ENCODE peak calls at places on chromosome 16, in six cellular contexts. N is gastrocnemius medialis, E is BE2C, K is OCI-LY7, Z is IMR-90, J is astrocyte of the spinal cord. F is an unnamed sample.

GRCh38 chr16:66300501-66300900 is 66.0 kb upstream of the CDH5 start:
- DNase-seq in Z (no peak), E (no peak), J (no peak), N (no peak), K (no peak), F (no peak)

GRCh38 chr16:67902831-67903230 is 9.8 kb downstream of the PSKH1 start:
- DNase-seq in K (no peak), Z (peak), J (no peak), N (no peak), E (no peak), F (no peak)

GRCh38 chr16:11682655-11683096 is 14.4 kb downstream of the SNN start:
- DNase-seq in N (no peak), K (no peak), E (no peak), J (peak), Z (peak), F (no peak)

GRCh38 chr16:29698484-29699323 is 19.7 kb downstream of the QPRT start:
- DNase-seq in K (no peak), E (no peak), J (no peak), Z (no peak), N (no peak), F (no peak)

GRCh38 chr16:89089142-89089541 is 4.5 kb upstream of the ACSF3 start:
- DNase-seq in N (no peak), K (no peak), J (no peak), E (no peak), Z (no peak), F (no peak)

GRCh38 chr16:10153993-10154788 is 28.0 kb downstream of the GRIN2A start:
- DNase-seq in K (no peak), J (no peak), E (no peak), Z (no peak), N (no peak), F (no peak)

GRCh38 chr16:68005786-68006286 is 6.6 kb upstream of the DPEP2 start:
- DNase-seq in E (no peak), J (peak), K (peak), Z (no peak), N (peak), F (no peak)

GRCh38 chr16:89565256-89565505 is 4.7 kb downstream of the RPL13 start:
- DNase-seq in E (no peak), K (no peak), J (no peak), N (no peak), Z (no peak), F (no peak)

GRCh38 chr16:19566362-19566761 is 10.9 kb downstream of the VPS35L start:
- DNase-seq in J (no peak), Z (no peak), N (no peak), K (no peak), E (no peak), F (no peak)

GRCh38 chr16:4660454-4661007 is 32.8 kb upstream of the NUDT16L1 start:
- DNase-seq in J (peak), N (no peak), K (no peak), E (peak), Z (peak), F (peak)

GRCh38 chr16:3468501-3468900 is 25.0 kb downstream of the NAA60 start:
- DNase-seq in N (no peak), K (no peak), J (no peak), E (no peak), Z (no peak), F (no peak)

GRCh38 chr16:11133344-11133921 is 122.6 kb downstream of the SOCS1 start:
- DNase-seq in J (peak), N (peak), E (no peak), K (no peak), Z (peak), F (peak)

GRCh38 chr16:2295056-2295798 is 27.3 kb upstream of the RNPS1 start:
- DNase-seq in Z (no peak), N (no peak), J (no peak), E (no peak), K (peak), F (no peak)

GRCh38 chr16:5615868-5616642 is 518.5 kb upstream of the EEF2KMT start:
- DNase-seq in Z (no peak), K (peak), J (peak), E (peak), N (no peak), F (peak)

GRCh38 chr16:25210758-25211157 is 6.0 kb upstream of the AQP8 start:
- DNase-seq in Z (peak), J (peak), N (no peak), E (no peak), K (no peak), F (peak)

GRCh38 chr16:51884773-51885172 is 662.2 kb downstream of the TOX3 start:
- DNase-seq in J (no peak), K (no peak), Z (peak), E (no peak), N (no peak), F (no peak)

GRCh38 chr16:88370365-88370764 is 12.4 kb upstream of the ZNF469 start:
- DNase-seq in K (no peak), Z (no peak), J (no peak), N (no peak), E (no peak), F (no peak)

GRCh38 chr16:67800252-67801046 is 5.9 kb downstream of the RANBP10 start:
- DNase-seq in Z (no peak), J (no peak), K (no peak), N (peak), E (peak), F (no peak)

GRCh38 chr16:74451951-74452758 is 30.9 kb upstream of the CLEC18B start:
- DNase-seq in N (no peak), K (peak), E (no peak), Z (no peak), J (no peak), F (no peak)

GRCh38 chr16:2337431-2338296 is 2.9 kb downstream of the ABCA3 start:
- DNase-seq in Z (no peak), K (no peak), J (no peak), E (no peak), N (no peak), F (peak)

GRCh38 chr16:46972429-46972970 is 974 bp downstream of the DNAJA2 start:
- DNase-seq in Z (peak), E (no peak), K (peak), J (peak), N (no peak), F (peak)

GRCh38 chr16:72018470-72018869 is 9.9 kb downstream of the DHODH start:
- DNase-seq in Z (no peak), N (no peak), J (no peak), K (no peak), E (no peak), F (no peak)

GRCh38 chr16:3599922-3600321 is 11.5 kb downstream of the SLX4 start:
- DNase-seq in Z (no peak), N (no peak), K (no peak), E (no peak), J (no peak), F (no peak)

GRCh38 chr16:11871193-11871592 is 19.9 kb upstream of the RSL1D1 start:
- DNase-seq in E (peak), Z (peak), K (no peak), N (no peak), J (no peak), F (peak)

GRCh38 chr16:47924950-47925349 is 230.8 kb downstream of the ABCC12 start:
- DNase-seq in Z (no peak), K (no peak), E (no peak), J (peak), N (no peak), F (no peak)

GRCh38 chr16:74100405-74101316 is 196.0 kb upstream of the PSMD7 start:
- DNase-seq in Z (no peak), J (no peak), E (no peak), K (no peak), N (no peak), F (no peak)

GRCh38 chr16:23552171-23552570 is 5.0 kb downstream of the EARS2 start:
- DNase-seq in Z (no peak), J (no peak), N (no peak), E (no peak), K (no peak), F (no peak)

GRCh38 chr16:50267151-50267631 is 840 bp downstream of the ADCY7 start:
- DNase-seq in K (peak), E (peak), J (no peak), N (no peak), Z (no peak), F (no peak)

GRCh38 chr16:10181196-10182162 is 749 bp downstream of the GRIN2A start:
- DNase-seq in N (peak), Z (peak), K (no peak), J (peak), E (peak), F (peak)

GRCh38 chr16:67537636-67538591 is 9.3 kb downstream of the RIPOR1 start:
- DNase-seq in J (no peak), E (no peak), Z (no peak), N (no peak), K (peak), F (no peak)

GRCh38 chr16:6643083-6643686 is 689.5 kb upstream of the RBFOX1 start:
- DNase-seq in J (peak), Z (peak), N (no peak), E (peak), K (peak), F (peak)

DNA sequence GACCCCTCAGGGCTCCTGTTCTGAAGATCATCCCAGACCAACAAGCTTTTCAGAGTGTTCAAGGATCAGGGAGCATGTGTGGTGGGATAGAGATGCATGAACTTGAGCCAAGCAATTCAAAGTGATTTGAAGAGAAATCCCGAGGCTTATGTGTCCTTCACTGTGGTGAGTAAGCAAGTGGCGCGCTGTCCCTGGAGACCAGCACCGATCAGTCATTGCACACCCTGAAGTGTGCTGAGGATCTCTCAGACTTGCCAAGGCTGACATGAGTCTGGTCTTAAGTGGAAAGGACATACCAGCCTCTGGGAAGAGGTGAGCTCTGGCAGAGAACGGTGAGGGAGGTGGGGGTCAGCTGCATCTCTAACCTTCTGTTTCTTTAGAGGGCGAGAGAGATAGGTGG is 43.8 kb upstream of the CDH13 start:
- DNase-seq in N (no peak), J (no peak), Z (no peak), K (no peak), E (no peak), F (no peak)
- H3K4me3 ChIP-seq in N (no peak), J (no peak), Z (no peak), K (no peak), E (no peak), F (no peak)

DNA sequence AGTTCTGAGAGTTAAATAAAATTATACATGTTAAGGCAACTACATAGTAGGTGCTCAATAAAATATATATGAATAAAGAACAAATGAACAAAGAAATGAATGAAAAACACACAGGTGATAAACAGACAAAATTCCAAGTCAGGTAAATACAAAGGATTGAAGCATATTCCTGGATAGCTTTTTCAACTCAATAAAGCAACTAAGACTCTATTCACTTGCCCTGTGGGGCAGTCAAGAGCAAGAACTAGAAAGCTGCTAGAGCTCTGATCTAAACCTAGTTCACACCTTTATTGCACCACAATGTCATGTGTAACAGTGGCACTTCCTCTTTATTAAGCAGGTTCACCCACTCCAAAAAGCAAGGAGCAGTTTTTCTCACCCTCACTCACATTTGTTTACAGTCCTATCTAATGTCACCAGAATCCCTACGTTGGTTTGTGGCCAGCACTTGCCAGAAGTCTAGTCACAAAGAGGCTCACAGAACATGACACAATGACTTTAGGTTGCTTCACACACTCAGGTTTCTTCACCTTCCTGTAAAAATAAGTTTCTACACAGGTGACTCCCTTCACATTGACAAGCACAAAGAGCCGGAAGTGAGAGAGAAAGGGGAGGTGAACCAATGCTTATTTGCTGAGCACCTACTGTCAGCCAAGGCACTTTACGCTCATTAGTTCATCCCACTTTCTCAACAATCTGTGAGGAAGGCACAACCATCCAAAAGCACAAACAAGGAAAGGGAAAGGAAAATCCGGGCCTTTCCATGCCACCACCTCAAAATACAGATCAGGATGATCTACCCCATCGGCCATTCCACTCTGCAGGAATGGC is 70.8 kb downstream of the XPO6 start:
- DNase-seq in Z (no peak), E (no peak), N (peak), K (peak), J (no peak), F (no peak)
- TF ChIP-seq CTCF in Z (no peak), E (no peak), N (no peak), K (peak), J (no peak), F (no peak)

GRCh38 chr16:86514656-86515376 is 4.5 kb downstream of the FOXF1 start:
- DNase-seq in J (peak), E (no peak), N (no peak), Z (peak), K (no peak), F (no peak)

GRCh38 chr16:86512301-86512859 is 2.1 kb downstream of the FOXF1 start:
- DNase-seq in E (no peak), Z (peak), N (no peak), K (no peak), J (no peak), F (no peak)

GRCh38 chr16:86511317-86512161 is 1.2 kb downstream of the FOXF1 start:
- DNase-seq in J (no peak), K (no peak), E (no peak), N (no peak), Z (peak), F (no peak)

GRCh38 chr16:86513471-86514277 is 3.3 kb downstream of the FOXF1 start:
- DNase-seq in J (no peak), E (no peak), K (no peak), Z (no peak), N (no peak), F (no peak)

GRCh38 chr16:86512860-86513470 is 2.6 kb downstream of the FOXF1 start:
- DNase-seq in K (no peak), Z (peak), E (no peak), N (no peak), J (no peak), F (no peak)
- H3K4me3 ChIP-seq in K (no peak), Z (peak), E (no peak), N (no peak), J (peak), F (no peak)

GRCh38 chr16:84774810-84775209 is 45.0 kb upstream of the CRISPLD2 start:
- DNase-seq in J (peak), E (no peak), Z (peak), N (peak), K (no peak), F (no peak)

GRCh38 chr16:84775262-84775810 is 44.4 kb upstream of the CRISPLD2 start:
- DNase-seq in K (no peak), Z (no peak), J (no peak), N (no peak), E (no peak), F (no peak)

GRCh38 chr16:84777435-84777834 is 42.4 kb upstream of the CRISPLD2 start:
- DNase-seq in N (no peak), J (no peak), E (no peak), Z (no peak), K (no peak), F (no peak)

GRCh38 chr16:84769416-84769815 is 50.4 kb upstream of the CRISPLD2 start:
- DNase-seq in J (no peak), Z (no peak), K (no peak), E (no peak), N (no peak), F (no peak)

DNA sequence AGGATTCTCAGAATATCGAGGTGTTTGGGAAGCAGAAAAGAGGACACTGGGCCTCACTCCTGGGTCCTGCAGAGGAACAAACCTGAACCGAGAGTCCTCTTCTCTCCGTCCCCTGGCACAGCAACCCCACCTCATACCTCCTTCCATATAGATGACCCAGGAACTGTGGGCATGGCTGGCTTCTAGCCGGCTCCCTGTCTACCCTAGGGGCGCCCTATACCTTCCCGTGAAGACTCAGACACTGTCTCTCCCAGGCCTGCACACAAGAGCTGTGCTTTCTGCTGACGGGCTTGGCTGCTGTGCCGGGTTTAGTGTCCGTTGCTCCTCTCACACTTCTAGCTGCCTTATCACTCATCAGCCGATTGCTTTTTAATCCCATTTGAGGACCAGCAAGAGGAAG is 46.5 kb upstream of the CRISPLD2 start:
- DNase-seq in Z (no peak), E (no peak), K (no peak), N (no peak), J (no peak), F (no peak)
- TF ChIP-seq CTCF in Z (no peak), E (no peak), K (no peak), N (no peak), J (no peak), F (no peak)

GRCh38 chr16:87234601-87235000 is 82.6 kb downstream of the C16orf95 start:
- DNase-seq in Z (no peak), N (no peak), K (no peak), J (no peak), E (no peak), F (no peak)

GRCh38 chr16:87233928-87234327 is 83.3 kb downstream of the C16orf95 start:
- DNase-seq in Z (peak), N (no peak), K (peak), J (peak), E (no peak), F (no peak)

GRCh38 chr16:87236516-87237115 is 80.6 kb downstream of the C16orf95 start:
- DNase-seq in Z (no peak), K (no peak), J (no peak), N (no peak), E (no peak), F (no peak)

GRCh38 chr16:87238371-87238715 is 78.8 kb downstream of the C16orf95 start:
- DNase-seq in Z (no peak), J (no peak), E (no peak), N (no peak), K (no peak), F (no peak)

DNA sequence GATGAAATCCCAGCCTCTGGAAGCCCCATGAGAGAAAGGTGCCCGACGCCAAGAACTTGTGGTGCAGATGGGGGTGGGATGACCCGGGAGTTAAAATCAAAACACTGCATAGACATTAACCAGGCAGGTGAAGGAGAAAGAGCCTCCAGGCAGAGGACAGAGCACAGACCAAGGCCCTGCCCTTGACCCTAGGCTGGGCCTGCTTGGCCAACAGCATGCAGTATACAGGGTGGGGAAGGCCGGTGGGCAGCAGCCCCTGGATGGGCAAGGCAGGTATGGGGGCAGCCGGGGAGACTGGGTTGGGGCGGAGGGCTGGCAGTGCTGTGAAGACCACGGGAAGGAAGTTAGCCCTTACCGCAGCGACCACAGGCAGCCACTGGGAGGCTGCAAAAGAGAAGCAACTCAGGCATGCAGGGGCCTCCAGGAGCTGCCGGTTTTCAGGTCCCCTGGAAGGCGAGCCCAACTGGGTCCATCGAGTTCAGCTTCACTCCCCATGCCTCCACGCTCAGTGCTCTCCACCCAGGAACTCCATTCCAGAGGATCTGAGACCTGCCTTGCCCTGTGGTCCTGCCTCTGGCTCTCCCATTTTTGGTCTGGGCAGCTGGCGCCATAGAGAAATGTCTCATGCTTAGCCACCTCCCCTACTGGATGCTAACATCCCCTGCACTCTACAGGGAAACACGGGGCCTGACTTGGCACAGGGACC is 81.2 kb downstream of the C16orf95 start:
- DNase-seq in J (no peak), E (no peak), K (peak), N (no peak), Z (no peak), F (no peak)
- H3K4me3 ChIP-seq in J (no peak), E (no peak), K (no peak), N (no peak), Z (no peak), F (no peak)

GRCh38 chr16:54928421-54929089 is 2.1 kb upstream of the IRX5 start:
- DNase-seq in N (peak), Z (no peak), E (peak), J (peak), K (peak), F (peak)
- TF ChIP-seq CTCF in N (peak), Z (no peak), E (no peak), J (no peak), K (no peak), F (no peak)

GRCh38 chr16:49049644-49050043 is 232.0 kb downstream of the CBLN1 start:
- DNase-seq in N (no peak), Z (no peak), K (no peak), J (no peak), E (no peak), F (no peak)
- H3K4me3 ChIP-seq in N (no peak), Z (no peak), K (no peak), J (no peak), E (no peak), F (no peak)

GRCh38 chr16:70715113-70715711 is 29.4 kb upstream of the MTSS2 start:
- DNase-seq in K (no peak), J (peak), E (peak), N (peak), Z (peak), F (peak)
- TF ChIP-seq CTCF in K (no peak), J (peak), E (no peak), N (no peak), Z (peak), F (no peak)

DNA sequence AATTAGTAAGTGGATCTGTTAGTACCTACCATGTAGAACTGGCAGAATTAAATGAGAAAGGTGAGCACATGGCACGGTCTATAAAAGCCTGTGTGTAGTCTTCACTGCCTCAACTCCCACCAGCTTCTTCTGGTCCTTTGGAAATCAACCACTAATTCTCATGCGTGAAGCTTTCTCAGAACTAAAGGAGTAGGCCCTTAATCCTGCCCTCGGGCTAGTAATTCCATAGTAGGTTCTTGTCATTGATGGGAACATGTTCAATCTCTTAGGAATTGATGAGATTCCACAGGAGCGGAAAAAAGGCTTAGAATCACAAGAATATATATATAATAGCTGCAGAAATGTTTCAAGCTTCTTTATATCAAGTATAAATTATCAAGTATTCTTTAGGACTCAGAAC is 21.7 kb downstream of the CDR2 start:
- DNase-seq in E (no peak), J (no peak), Z (no peak), N (no peak), K (no peak), F (no peak)
- H3K4me3 ChIP-seq in E (no peak), J (no peak), Z (no peak), N (no peak), K (no peak), F (no peak)

GRCh38 chr16:28106467-28106866 is 43.0 kb upstream of the GSG1L start:
- DNase-seq in N (no peak), E (no peak), Z (no peak), K (no peak), J (no peak), F (no peak)
- TF ChIP-seq CTCF in N (no peak), E (no peak), Z (no peak), K (no peak), J (no peak), F (no peak)